ENCODE peak calls at places on chromosomes 3 and 15, in nine cellular contexts. I is SK-N-SH, N is sigmoid colon, U is NT2/D1, P is heart left ventricle, J is GM23338, H is left lung, A is PC-9, Z is cardiac muscle cell. T is an unnamed sample. For H3K27me3, the result is how much of the 10 kb centered on the place peaks cover.

GRCh38 chr3:195811756-195812155 is at the start of gene MUC4:
- DNase-seq in I (no peak), N (peak), U (no peak), P (no peak), J (peak), H (no peak), A (peak), Z (no peak), T (no peak)

GRCh38 chr15:39591141-39591895 is 10.4 kb downstream of the THBS1 start:
- DNase-seq in I (no peak), N (no peak), U (no peak), P (no peak), J (no peak), H (no peak), A (no peak), Z (no peak), T (no peak)

GRCh38 chr3:170132335-170132734 is 49.2 kb downstream of the PHC3 start:
- DNase-seq in I (no peak), N (no peak), U (no peak), P (no peak), J (no peak), H (no peak), A (no peak), Z (no peak), T (no peak)

GRCh38 chr3:135238201-135238600 is 443.1 kb downstream of the EPHB1 start:
- DNase-seq in I (peak), N (no peak), U (no peak), P (no peak), J (no peak), H (no peak), A (no peak), Z (no peak), T (no peak)

GRCh38 chr3:159260049-159260662 is 458.3 kb downstream of the MFSD1 start:
- DNase-seq in I (peak), N (no peak), U (peak), P (peak), J (peak), H (no peak), A (peak), Z (peak), T (peak)

GRCh38 chr3:151726016-151726415 is 7.7 kb upstream of the AADACL2 start:
- DNase-seq in I (no peak), N (no peak), U (no peak), P (no peak), J (no peak), H (no peak), A (peak), Z (no peak), T (no peak)

GRCh38 chr3:13457593-13457992 is 22.5 kb upstream of the HDAC11 start:
- DNase-seq in I (no peak), N (no peak), U (no peak), P (no peak), J (no peak), H (no peak), A (no peak), Z (no peak), T (no peak)

GRCh38 chr3:125055913-125056705 is at the start of gene HEG1:
- DNase-seq in I (peak), N (peak), U (no peak), P (peak), J (peak), H (peak), A (peak), Z (peak), T (peak)

GRCh38 chr3:28053759-28054158 is 187.7 kb upstream of the CMC1 start:
- DNase-seq in I (no peak), N (no peak), U (no peak), P (no peak), J (no peak), H (no peak), A (no peak), Z (no peak), T (no peak)

GRCh38 chr3:111315911-111316310 is 226.1 kb upstream of the CD96 start:
- DNase-seq in I (no peak), N (no peak), U (no peak), P (no peak), J (no peak), H (no peak), A (peak), Z (no peak), T (no peak)

GRCh38 chr3:124997303-124998246 is 58.2 kb downstream of the HEG1 start:
- DNase-seq in I (peak), N (no peak), U (no peak), P (no peak), J (no peak), H (no peak), A (no peak), Z (no peak), T (no peak)

GRCh38 chr15:51281368-51281967 is 56.9 kb downstream of the CYP19A1 start:
- DNase-seq in I (peak), N (peak), U (peak), P (peak), J (peak), H (peak), A (peak), Z (peak), T (peak)

GRCh38 chr3:194586839-194587238 is 46.4 kb downstream of the TMEM44 start:
- DNase-seq in I (no peak), N (no peak), U (no peak), P (no peak), J (no peak), H (no peak), A (no peak), Z (no peak), T (no peak)

GRCh38 chr15:91867581-91868026 is 14.1 kb downstream of the SLCO3A1 start:
- DNase-seq in I (peak), N (peak), U (no peak), P (peak), J (peak), H (peak), A (peak), Z (no peak), T (peak)

GRCh38 chr3:180912304-180913226 is at the start of gene FXR1:
- DNase-seq in I (peak), N (peak), U (peak), P (peak), J (peak), H (peak), A (peak), Z (peak), T (peak)

GRCh38 chr15:77002954-77003912 is 8.3 kb downstream of the PSTPIP1 start:
- DNase-seq in I (no peak), N (peak), U (no peak), P (peak), J (no peak), H (peak), A (no peak), Z (no peak), T (peak)

GRCh38 chr3:8506611-8507061 is 5.0 kb downstream of the LMCD1 start:
- DNase-seq in I (no peak), N (no peak), U (no peak), P (no peak), J (no peak), H (no peak), A (no peak), Z (no peak), T (no peak)

GRCh38 chr3:138950006-138950644 is 3.1 kb downstream of the FOXL2NB start:
- DNase-seq in I (peak), N (no peak), U (no peak), P (no peak), J (peak), H (no peak), A (no peak), Z (peak), T (peak)

GRCh38 chr3:20080956-20081554 is 40.8 kb downstream of the KAT2B start:
- DNase-seq in I (peak), N (peak), U (no peak), P (peak), J (no peak), H (peak), A (peak), Z (peak), T (peak)

GRCh38 chr3:14801031-14801430 is 17.7 kb upstream of the FGD5 start:
- DNase-seq in I (no peak), N (no peak), U (no peak), P (no peak), J (no peak), H (no peak), A (no peak), Z (no peak), T (no peak)
- H3K27me3 ChIP-seq in I (under half), N (under half), U (under half), P (under half), J (under half), H (under half), A (under half), Z (under half), T (under half)

GRCh38 chr3:186824430-186825139 is 17.9 kb upstream of the ADIPOQ start:
- DNase-seq in I (no peak), N (no peak), U (no peak), P (no peak), J (peak), H (no peak), A (no peak), Z (no peak), T (no peak)

GRCh38 chr3:186828340-186828739 is 14.2 kb upstream of the ADIPOQ start:
- DNase-seq in I (no peak), N (no peak), U (no peak), P (no peak), J (no peak), H (no peak), A (no peak), Z (no peak), T (no peak)

GRCh38 chr3:186825294-186825821 is 17.2 kb upstream of the ADIPOQ start:
- DNase-seq in I (no peak), N (no peak), U (no peak), P (no peak), J (peak), H (peak), A (no peak), Z (peak), T (peak)

GRCh38 chr3:186826316-186826977 is 16.1 kb upstream of the ADIPOQ start:
- DNase-seq in I (peak), N (no peak), U (no peak), P (no peak), J (peak), H (no peak), A (peak), Z (no peak), T (no peak)

DNA sequence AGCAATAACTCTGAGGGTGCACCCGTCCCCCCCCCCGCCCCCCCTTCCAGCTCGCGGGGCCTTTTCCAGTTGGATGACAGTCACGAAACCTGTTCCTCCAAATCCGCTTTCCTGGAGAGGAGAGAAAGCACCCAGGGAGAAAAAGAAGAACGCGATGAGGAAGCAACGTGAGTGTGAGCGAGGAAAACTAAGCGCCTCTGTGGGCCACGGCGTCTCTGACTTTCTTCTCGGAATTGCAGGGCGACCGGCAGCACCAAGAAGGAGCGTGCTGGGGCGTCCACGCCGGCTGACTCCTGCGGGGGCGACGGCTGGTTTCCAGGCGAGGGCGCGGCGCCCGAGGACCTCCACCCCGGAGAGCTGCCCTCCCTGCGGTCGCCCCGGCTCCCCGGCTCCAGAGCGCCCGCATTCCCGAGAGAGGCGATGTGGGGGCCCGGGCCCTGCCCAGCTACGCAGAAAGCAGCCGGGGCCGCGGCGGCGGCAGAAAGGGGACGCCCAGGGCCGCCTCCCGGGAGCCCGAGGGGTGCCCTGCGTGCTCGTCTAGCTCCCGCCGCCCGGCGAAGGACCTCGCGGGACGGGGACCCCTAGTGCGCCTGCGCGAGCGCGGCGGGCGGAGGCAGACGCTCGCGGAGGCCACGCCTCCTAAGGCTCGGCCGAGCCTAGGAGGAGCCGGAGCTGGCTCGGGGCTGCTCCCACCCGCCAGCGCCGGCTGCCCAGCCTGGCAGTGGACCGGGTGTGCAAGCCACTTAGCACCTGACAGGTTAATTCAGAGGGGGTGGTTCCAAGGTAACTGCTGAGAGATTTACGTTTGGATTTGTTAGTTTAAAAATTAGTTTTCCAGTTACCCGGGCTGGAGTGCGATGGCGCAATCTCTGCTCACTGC is 15.3 kb upstream of the ADIPOQ start:
- DNase-seq in I (peak), N (peak), U (peak), P (peak), J (peak), H (peak), A (peak), Z (peak), T (peak)
- H3K27me3 ChIP-seq in I (under half), N (under half), U (under half), P (under half), J (half or more), H (half or more), A (under half), Z (half or more), T (under half)

DNA sequence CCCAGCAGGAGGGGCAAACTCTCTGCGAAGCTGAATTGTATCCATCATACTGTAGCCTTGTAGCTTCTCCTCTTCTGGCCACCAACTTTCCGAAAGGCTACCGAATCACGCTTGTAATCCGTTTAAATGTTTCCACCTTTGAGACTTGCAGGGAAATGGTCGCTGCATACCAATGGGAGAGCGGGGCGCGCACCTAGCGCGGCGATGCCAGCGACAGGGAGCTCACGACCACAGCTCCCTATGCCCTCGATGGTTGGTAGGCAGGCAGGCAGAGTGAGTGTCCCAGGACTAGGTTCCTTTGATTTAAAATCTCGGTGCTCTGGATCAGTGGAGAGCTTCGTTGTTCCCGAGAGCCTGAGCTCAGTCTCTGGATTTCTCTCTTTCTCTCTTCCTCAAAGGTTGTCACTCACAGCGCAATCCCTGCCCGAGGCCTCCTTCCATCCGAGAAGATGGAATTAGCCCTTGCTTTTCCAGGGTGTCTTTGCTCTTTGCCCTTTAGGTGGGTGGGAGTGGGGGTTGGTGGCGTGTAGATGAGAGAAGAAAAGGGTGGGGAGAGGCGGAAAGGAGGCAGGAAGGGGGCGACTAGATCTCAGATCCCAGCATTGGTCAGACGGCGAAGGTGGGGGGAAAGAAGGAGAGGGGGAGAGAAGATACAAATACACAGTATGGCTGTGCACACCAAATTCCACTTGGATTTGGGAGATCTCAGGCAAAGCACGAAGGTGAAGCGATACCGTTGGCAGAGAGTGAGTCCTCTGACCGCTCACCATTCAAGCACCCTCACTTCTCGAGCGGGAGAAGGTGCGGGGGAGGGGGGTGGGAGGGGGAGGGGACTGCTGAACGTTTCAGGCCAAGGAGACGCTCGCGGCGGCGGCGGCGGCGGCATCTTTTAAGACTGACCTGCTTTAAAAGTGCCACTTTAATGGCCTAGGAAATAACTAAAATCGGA is at the start of gene SLITRK3:
- DNase-seq in I (peak), N (no peak), U (no peak), P (no peak), J (peak), H (no peak), A (no peak), Z (peak), T (peak)
- H3K27me3 ChIP-seq in I (half or more), N (under half), U (half or more), P (half or more), J (half or more), H (half or more), A (under half), Z (half or more), T (under half)

GRCh38 chr15:74258456-74259323 is 22.6 kb downstream of the CCDC33 start:
- DNase-seq in I (no peak), N (no peak), U (no peak), P (no peak), J (no peak), H (peak), A (no peak), Z (peak), T (peak)
- H3K27me3 ChIP-seq in I (under half), N (under half), U (under half), P (under half), J (under half), H (under half), A (under half), Z (under half), T (under half)

T was measured in right cardiac atrium.